ENCODE peak calls at places on chromosomes 5 and 9, in four cellular contexts. K is SK-N-SH, Z is cardiac muscle cell, L is endothelial cell of umbilical vein. P is an unnamed sample.

GRCh38 chr5:43110606-43111170 is 10.0 kb upstream of the ZNF131 start:
- DNase-seq in K (peak), Z (no peak), L (no peak), P (no peak)

GRCh38 chr5:109826426-109826825 is 136.7 kb downstream of the MAN2A1 start:
- DNase-seq in K (no peak), Z (no peak), L (no peak), P (no peak)

GRCh38 chr5:141488591-141489478 is at the start of gene PCDHGC5:
- DNase-seq in K (no peak), Z (no peak), L (no peak), P (peak)

GRCh38 chr5:171615201-171616001 is 170.2 kb upstream of the SMIM23 start:
- DNase-seq in K (peak), Z (peak), L (no peak), P (no peak)

GRCh38 chr5:135461752-135462151 is 9.6 kb upstream of the TIFAB start:
- DNase-seq in K (no peak), Z (no peak), L (no peak), P (no peak)

GRCh38 chr5:135232958-135233357 is 166.1 kb downstream of the MACROH2A1 start:
- DNase-seq in K (no peak), Z (no peak), L (no peak), P (no peak)

GRCh38 chr5:177301503-177302165 is 1.9 kb downstream of the RAB24 start:
- DNase-seq in K (no peak), Z (no peak), L (no peak), P (peak)

GRCh38 chr9:107397076-107398049 is 92.2 kb downstream of the KLF4 start:
- DNase-seq in K (no peak), Z (no peak), L (no peak), P (no peak)

GRCh38 chr5:68505917-68506860 is 290.6 kb downstream of the PIK3R1 start:
- DNase-seq in K (no peak), Z (no peak), L (no peak), P (no peak)

GRCh38 chr5:38555354-38556114 is 912 bp downstream of the LIFR start:
- DNase-seq in K (no peak), Z (no peak), L (peak), P (no peak)

GRCh38 chr5:172452398-172453205 is 1.7 kb downstream of the SH3PXD2B start:
- DNase-seq in K (peak), Z (peak), L (peak), P (no peak)

GRCh38 chr9:87556039-87556438 is 58.4 kb downstream of the DAPK1 start:
- DNase-seq in K (no peak), Z (no peak), L (peak), P (no peak)

GRCh38 chr9:107487521-107488399 is 1.8 kb downstream of the KLF4 start:
- DNase-seq in K (peak), Z (peak), L (peak), P (no peak)

GRCh38 chr5:98599016-98599415 is 174.4 kb upstream of the RGMB start:
- DNase-seq in K (no peak), Z (no peak), L (no peak), P (no peak)

GRCh38 chr5:111068208-111068607 is 3.3 kb upstream of the TSLP start:
- DNase-seq in K (no peak), Z (no peak), L (no peak), P (no peak)

GRCh38 chr5:21834863-21835262 is 1018.3 kb downstream of the CDH12 start:
- DNase-seq in K (no peak), Z (no peak), L (peak), P (no peak)

GRCh38 chr5:81980598-81981260 is 8.9 kb downstream of the ATG10 start:
- DNase-seq in K (peak), Z (peak), L (no peak), P (no peak)

GRCh38 chr5:111563041-111563822 is 50.9 kb upstream of the STARD4 start:
- DNase-seq in K (no peak), Z (peak), L (peak), P (no peak)

GRCh38 chr9:129403743-129404620 is 216.9 kb downstream of the C9orf50 start:
- DNase-seq in K (peak), Z (no peak), L (no peak), P (no peak)

GRCh38 chr5:8606231-8606630 is 737.3 kb downstream of the MTRR start:
- DNase-seq in K (no peak), Z (no peak), L (no peak), P (no peak)

GRCh38 chr5:163574477-163575440 is 69.3 kb downstream of the MAT2B start:
- DNase-seq in K (peak), Z (no peak), L (peak), P (no peak)

GRCh38 chr5:142863856-142864255 is 93.7 kb downstream of the ARHGAP26 start:
- DNase-seq in K (no peak), Z (no peak), L (no peak), P (no peak)

GRCh38 chr5:92309336-92309991 is 926.3 kb upstream of the ARRDC3 start:
- DNase-seq in K (peak), Z (peak), L (peak), P (no peak)

GRCh38 chr9:21611896-21612295 is 129.8 kb upstream of the IFNE start:
- DNase-seq in K (no peak), Z (no peak), L (no peak), P (peak)

GRCh38 chr9:110555971-110556370 is 23.6 kb downstream of the SVEP1 start:
- DNase-seq in K (no peak), Z (no peak), L (peak), P (no peak)

GRCh38 chr5:160119905-160120266 is 636 bp upstream of the PWWP2A start:
- DNase-seq in K (no peak), Z (no peak), L (no peak), P (no peak)

GRCh38 chr5:42970636-42971559 is 69.2 kb downstream of the ANXA2R start:
- DNase-seq in K (no peak), Z (no peak), L (no peak), P (no peak)

GRCh38 chr5:64682608-64683007 is 7.7 kb upstream of the SHISAL2B start:
- DNase-seq in K (no peak), Z (peak), L (no peak), P (no peak)

GRCh38 chr9:28774433-28775029 is 1201.2 kb upstream of the C9orf72 start:
- DNase-seq in K (peak), Z (peak), L (peak), P (no peak)

GRCh38 chr9:116985636-116986414 is 298.7 kb downstream of the TRIM32 start:
- DNase-seq in K (peak), Z (no peak), L (no peak), P (no peak)

GRCh38 chr5:25028994-25029393 is 384.2 kb upstream of the CDH10 start:
- DNase-seq in K (no peak), Z (peak), L (no peak), P (no peak)

GRCh38 chr9:6922124-6922676 is 164.4 kb downstream of the KDM4C start:
- DNase-seq in K (no peak), Z (no peak), L (no peak), P (no peak)

GRCh38 chr9:6922680-6923079 is 164.9 kb downstream of the KDM4C start:
- DNase-seq in K (peak), Z (no peak), L (no peak), P (no peak)

GRCh38 chr9:6917162-6917561 is 159.4 kb downstream of the KDM4C start:
- DNase-seq in K (no peak), Z (no peak), L (no peak), P (no peak)

GRCh38 chr9:6921335-6921734 is 163.6 kb downstream of the KDM4C start:
- DNase-seq in K (no peak), Z (no peak), L (no peak), P (no peak)

DNA sequence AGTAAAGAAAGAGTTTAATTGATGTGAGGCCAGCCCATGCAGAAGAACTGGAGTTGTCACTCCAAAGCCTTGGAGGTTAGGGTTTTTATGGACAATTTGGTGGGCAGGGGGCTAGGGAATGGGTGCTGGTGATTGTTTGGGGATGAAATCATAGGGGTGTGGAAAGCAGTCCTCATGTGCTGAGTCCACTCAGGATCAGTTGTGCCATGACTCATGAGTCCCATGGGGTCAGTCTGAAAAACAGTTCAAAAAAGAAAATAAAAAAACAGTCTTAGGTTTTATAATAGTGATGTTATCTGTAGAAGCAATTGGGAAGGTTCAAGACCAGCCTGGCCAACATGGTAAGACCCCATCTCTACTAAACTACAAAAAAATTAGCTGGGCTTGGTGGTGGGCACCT is 162.3 kb downstream of the KDM4C start:
- DNase-seq in K (no peak), Z (no peak), L (no peak), P (no peak)
- H3K27ac ChIP-seq in K (no peak), Z (no peak), L (no peak), P (no peak)

GRCh38 chr9:18473551-18474279 is at the start of gene ADAMTSL1:
- DNase-seq in K (peak), Z (peak), L (peak), P (no peak)
- H3K27ac ChIP-seq in K (peak), Z (peak), L (peak), P (no peak)

GRCh38 chr5:122788996-122789395 is 14.1 kb downstream of the SNX2 start:
- DNase-seq in K (no peak), Z (no peak), L (no peak), P (no peak)

GRCh38 chr5:122790354-122791123 is 15.7 kb downstream of the SNX2 start:
- DNase-seq in K (no peak), Z (no peak), L (no peak), P (no peak)

GRCh38 chr5:122785294-122785693 is 10.4 kb downstream of the SNX2 start:
- DNase-seq in K (no peak), Z (no peak), L (no peak), P (no peak)

GRCh38 chr5:122788371-122788770 is 13.5 kb downstream of the SNX2 start:
- DNase-seq in K (no peak), Z (no peak), L (no peak), P (no peak)

GRCh38 chr5:122789461-122790171 is 14.7 kb downstream of the SNX2 start:
- DNase-seq in K (no peak), Z (no peak), L (no peak), P (no peak)
- H3K27ac ChIP-seq in K (no peak), Z (no peak), L (no peak), P (no peak)

DNA sequence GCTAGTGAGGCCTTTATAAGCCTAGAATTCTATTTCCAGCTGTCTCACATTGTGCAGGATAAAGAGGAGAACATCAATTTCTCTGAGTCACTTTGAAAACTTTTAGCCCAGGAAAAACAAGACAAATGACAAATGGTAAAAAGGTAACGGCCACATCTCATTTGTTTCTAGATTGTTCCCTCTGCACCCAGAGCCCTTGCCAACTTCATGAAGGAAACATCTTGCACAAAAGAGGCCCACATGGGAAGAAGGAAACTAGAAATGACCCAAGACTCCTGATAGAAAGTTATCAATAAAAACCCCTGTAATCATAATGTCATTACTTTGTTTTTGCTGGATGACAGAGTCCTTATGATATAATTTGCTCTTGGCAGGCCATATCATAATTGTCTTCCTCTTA is 5.3 kb downstream of the DPYSL3 start:
- DNase-seq in K (no peak), Z (no peak), L (peak), P (no peak)
- H3K27ac ChIP-seq in K (peak), Z (no peak), L (peak), P (no peak)

GRCh38 chr9:37480759-37481158 is 5.0 kb upstream of the POLR1E start:
- DNase-seq in K (no peak), Z (no peak), L (no peak), P (no peak)
- H3K27ac ChIP-seq in K (no peak), Z (no peak), L (no peak), P (no peak)

GRCh38 chr5:61293051-61293450 is 39.0 kb upstream of the ZSWIM6 start:
- DNase-seq in K (no peak), Z (no peak), L (no peak), P (no peak)
- H3K27ac ChIP-seq in K (no peak), Z (no peak), L (no peak), P (peak)

DNA sequence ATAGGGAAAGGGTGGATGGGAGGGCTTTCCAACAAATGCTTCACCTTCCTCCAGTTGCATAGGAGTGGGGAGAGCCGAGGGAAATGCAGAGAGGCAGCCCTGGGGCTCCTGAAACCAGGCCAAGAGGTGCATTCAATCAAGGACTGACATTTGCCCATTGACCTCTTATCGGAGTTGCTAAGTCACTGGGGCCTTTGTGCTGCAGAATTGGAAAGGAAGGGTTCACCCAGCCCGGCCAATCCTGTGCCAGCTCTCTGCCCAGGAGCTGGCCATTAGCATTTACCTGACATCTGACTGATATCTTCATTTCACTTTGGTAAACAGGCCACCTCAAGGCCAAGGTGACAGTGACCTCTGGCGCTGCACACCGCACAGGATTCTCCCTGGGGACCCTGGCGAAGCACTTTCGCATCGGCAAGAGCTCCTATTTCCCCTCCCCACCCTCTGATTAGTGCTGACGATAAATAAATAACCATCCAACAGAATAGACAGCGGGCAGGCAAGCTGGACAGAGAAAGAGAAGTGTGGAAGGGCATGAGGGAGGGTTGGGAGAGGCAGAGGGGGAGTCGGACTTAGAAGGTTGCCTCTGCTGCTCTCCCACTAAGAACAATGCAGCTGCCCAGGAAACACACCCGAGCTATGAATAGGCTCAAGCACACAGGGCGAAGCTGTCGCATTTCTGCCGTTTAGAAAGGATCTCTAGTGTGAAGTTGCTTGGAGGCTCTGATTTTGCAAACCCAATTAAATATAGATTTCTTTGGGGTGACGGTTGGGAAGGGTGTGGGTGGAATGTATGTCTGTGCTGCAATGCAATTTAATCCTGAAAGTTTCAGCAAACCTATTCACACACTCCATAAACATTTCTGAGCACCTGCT is 57.1 kb upstream of the BOD1 start:
- DNase-seq in K (no peak), Z (no peak), L (no peak), P (no peak)
- H3K27ac ChIP-seq in K (no peak), Z (peak), L (no peak), P (no peak)

GRCh38 chr9:125703662-125704061 is 3.3 kb downstream of the MAPKAP1 start:
- DNase-seq in K (no peak), Z (no peak), L (no peak), P (no peak)

GRCh38 chr9:125706661-125707539 is at the start of gene MAPKAP1:
- DNase-seq in K (peak), Z (peak), L (peak), P (peak)

GRCh38 chr9:125700791-125701190 is 6.2 kb downstream of the MAPKAP1 start:
- DNase-seq in K (no peak), Z (no peak), L (no peak), P (no peak)

GRCh38 chr9:125701351-125701750 is 5.7 kb downstream of the MAPKAP1 start:
- DNase-seq in K (no peak), Z (no peak), L (no peak), P (peak)

DNA sequence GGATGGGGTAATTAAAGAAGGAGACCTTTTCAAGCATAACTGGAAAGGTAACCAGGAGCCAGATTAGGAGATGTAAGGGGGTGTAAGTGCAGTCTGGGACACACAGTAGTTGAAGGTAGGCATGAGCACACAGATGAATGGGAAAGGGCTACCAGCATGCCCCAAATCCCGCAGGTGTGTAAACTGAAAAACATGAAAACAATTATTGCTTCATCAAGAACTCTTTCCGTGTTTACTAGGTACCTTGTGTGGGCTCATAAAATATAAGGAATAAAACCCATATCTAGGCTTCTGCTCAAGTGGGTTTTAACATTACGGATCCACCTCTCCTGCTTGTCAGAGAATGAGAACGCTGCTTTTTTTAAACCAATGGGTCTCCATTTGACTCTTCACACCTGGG is 1.1 kb downstream of the MAPKAP1 start:
- DNase-seq in K (no peak), Z (no peak), L (no peak), P (no peak)
- H3K27ac ChIP-seq in K (no peak), Z (no peak), L (peak), P (peak)

DNA sequence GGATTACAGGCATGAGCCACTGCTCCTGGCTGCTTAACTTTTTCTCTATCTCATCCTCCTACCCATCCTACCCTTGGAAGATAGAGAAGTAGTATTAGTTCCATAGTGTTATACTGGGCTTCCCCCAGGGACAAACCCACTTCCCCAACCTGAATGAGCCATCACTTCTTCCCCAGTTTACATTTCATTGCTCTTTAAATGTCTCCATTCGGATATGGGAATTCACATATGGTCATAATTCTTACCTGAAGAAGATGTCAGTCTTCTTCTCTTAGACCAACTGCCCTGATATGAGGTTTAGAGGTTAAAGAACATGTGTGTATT is 1.9 kb downstream of the CD274 start:
- DNase-seq in K (no peak), Z (no peak), L (no peak), P (no peak)
- H3K27ac ChIP-seq in K (peak), Z (no peak), L (peak), P (peak)